ENCODE peak calls at places on chromosomes 2 and 18, in eight cellular contexts. A is K562, P is WERI-Rb-1, L is colonic mucosa, K is uterus, Z is RWPE2, T is body of pancreas, Y is HepG2. X is an unnamed sample. For H3K9me3 and H3K27me3, the result is how much of the 10 kb centered on the place peaks cover.

GRCh38 chr18:58609536-58609993 is 19.3 kb downstream of the ALPK2 start:
- DNase-seq in A (no peak), P (no peak), L (no peak), K (no peak), Z (no peak), T (no peak), Y (peak), X (no peak)

GRCh38 chr18:46158498-46158897 is 54.3 kb downstream of the HAUS1 start:
- DNase-seq in A (no peak), P (no peak), L (no peak), K (no peak), Z (no peak), T (no peak), Y (no peak), X (no peak)

GRCh38 chr2:54122171-54122935 is 6.9 kb downstream of the ACYP2 start:
- DNase-seq in A (no peak), P (no peak), L (no peak), K (no peak), Z (no peak), T (no peak), Y (peak), X (no peak)

GRCh38 chr2:37472959-37473358 is 128.5 kb downstream of the QPCT start:
- DNase-seq in A (no peak), P (no peak), L (no peak), K (no peak), Z (no peak), T (no peak), Y (no peak), X (no peak)

GRCh38 chr2:212145111-212145510 is 393.5 kb downstream of the ERBB4 start:
- DNase-seq in A (no peak), P (no peak), L (no peak), K (no peak), Z (no peak), T (no peak), Y (no peak), X (no peak)

GRCh38 chr2:215028231-215028630 is 110.2 kb downstream of the ABCA12 start:
- DNase-seq in A (no peak), P (no peak), L (no peak), K (no peak), Z (no peak), T (no peak), Y (no peak), X (no peak)

GRCh38 chr2:240739797-240740196 is 48.1 kb downstream of the AQP12A start:
- DNase-seq in A (no peak), P (no peak), L (no peak), K (no peak), Z (no peak), T (no peak), Y (no peak), X (peak)

GRCh38 chr2:227207573-227207972 is 43.1 kb downstream of the COL4A3 start:
- DNase-seq in A (no peak), P (no peak), L (no peak), K (no peak), Z (no peak), T (no peak), Y (no peak), X (no peak)

GRCh38 chr2:88218971-88219370 is 48.8 kb downstream of the THNSL2 start:
- DNase-seq in A (no peak), P (no peak), L (no peak), K (no peak), Z (no peak), T (no peak), Y (no peak), X (no peak)

GRCh38 chr2:85243101-85244072 is 84.4 kb downstream of the TGOLN2 start:
- DNase-seq in A (peak), P (peak), L (no peak), K (no peak), Z (no peak), T (peak), Y (peak), X (no peak)

GRCh38 chr2:79638410-79638809 is 125.6 kb downstream of the CTNNA2 start:
- DNase-seq in A (no peak), P (no peak), L (no peak), K (no peak), Z (no peak), T (no peak), Y (no peak), X (no peak)

GRCh38 chr2:41720702-41721344 is 327.0 kb upstream of the PKDCC start:
- DNase-seq in A (no peak), P (no peak), L (no peak), K (no peak), Z (no peak), T (no peak), Y (no peak), X (no peak)
- H3K27ac ChIP-seq in A (no peak), P (no peak), L (no peak), K (peak), Z (no peak), T (no peak), Y (no peak), X (no peak)

GRCh38 chr18:73579698-73580097 is 567.9 kb downstream of the FBXO15 start:
- DNase-seq in A (no peak), P (no peak), L (no peak), K (no peak), Z (no peak), T (no peak), Y (no peak), X (no peak)

GRCh38 chr18:73577365-73577764 is 570.3 kb downstream of the FBXO15 start:
- DNase-seq in A (no peak), P (no peak), L (no peak), K (no peak), Z (no peak), T (no peak), Y (no peak), X (no peak)
- H3K9me3 ChIP-seq in A (under half), P (under half), L (under half), K (under half), Z (under half), T (under half), Y (under half), X (under half)

GRCh38 chr2:144854596-144854995 is 334.7 kb upstream of the ZEB2 start:
- DNase-seq in A (no peak), P (no peak), L (no peak), K (no peak), Z (no peak), T (no peak), Y (no peak), X (no peak)

GRCh38 chr2:144860421-144860820 is 340.5 kb upstream of the ZEB2 start:
- DNase-seq in A (no peak), P (no peak), L (no peak), K (no peak), Z (no peak), T (no peak), Y (no peak), X (no peak)
- H3K27me3 ChIP-seq in A (under half), P (under half), L (under half), K (under half), Z (under half), T (under half), Y (under half), X (under half)

DNA sequence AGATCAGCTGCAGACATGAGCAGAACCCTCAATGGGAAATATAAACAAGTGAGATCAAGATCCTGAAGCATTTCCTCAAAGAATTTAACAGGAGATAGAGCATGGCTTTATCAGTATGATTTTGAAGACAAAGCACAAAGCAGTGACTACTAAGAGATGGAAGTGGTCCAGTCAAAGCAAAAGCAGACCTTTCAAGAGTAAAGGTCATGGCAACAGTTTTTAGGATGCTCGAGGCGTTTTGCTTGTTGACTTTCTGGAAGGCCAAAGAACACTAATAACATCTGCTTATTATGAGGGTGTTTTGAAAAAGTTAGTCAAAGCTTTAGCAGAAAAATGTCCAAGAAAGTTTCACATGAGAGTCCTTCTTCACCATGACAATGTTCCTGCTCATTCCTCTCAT is 128.5 kb downstream of the KCNE4 start:
- DNase-seq in A (no peak), P (no peak), L (no peak), K (no peak), Z (no peak), T (no peak), Y (no peak), X (no peak)
- H3K27ac ChIP-seq in A (no peak), P (no peak), L (no peak), K (no peak), Z (no peak), T (no peak), Y (no peak), X (no peak)

GRCh38 chr2:219736196-219736595 is 108.8 kb downstream of the SLC4A3 start:
- DNase-seq in A (peak), P (peak), L (peak), K (no peak), Z (no peak), T (no peak), Y (peak), X (no peak)

GRCh38 chr2:219743548-219743947 is 116.1 kb downstream of the SLC4A3 start:
- DNase-seq in A (no peak), P (no peak), L (no peak), K (no peak), Z (no peak), T (no peak), Y (no peak), X (no peak)

GRCh38 chr2:219739061-219739460 is 111.6 kb downstream of the SLC4A3 start:
- DNase-seq in A (no peak), P (no peak), L (no peak), K (no peak), Z (no peak), T (no peak), Y (no peak), X (no peak)

GRCh38 chr2:219737270-219737691 is 109.9 kb downstream of the SLC4A3 start:
- DNase-seq in A (no peak), P (peak), L (no peak), K (no peak), Z (no peak), T (no peak), Y (no peak), X (no peak)

GRCh38 chr2:219739866-219740440 is 112.5 kb downstream of the SLC4A3 start:
- DNase-seq in A (no peak), P (no peak), L (no peak), K (no peak), Z (no peak), T (no peak), Y (no peak), X (no peak)
- H3K9me3 ChIP-seq in A (under half), P (under half), L (under half), K (under half), Z (under half), T (under half), Y (under half), X (under half)

DNA sequence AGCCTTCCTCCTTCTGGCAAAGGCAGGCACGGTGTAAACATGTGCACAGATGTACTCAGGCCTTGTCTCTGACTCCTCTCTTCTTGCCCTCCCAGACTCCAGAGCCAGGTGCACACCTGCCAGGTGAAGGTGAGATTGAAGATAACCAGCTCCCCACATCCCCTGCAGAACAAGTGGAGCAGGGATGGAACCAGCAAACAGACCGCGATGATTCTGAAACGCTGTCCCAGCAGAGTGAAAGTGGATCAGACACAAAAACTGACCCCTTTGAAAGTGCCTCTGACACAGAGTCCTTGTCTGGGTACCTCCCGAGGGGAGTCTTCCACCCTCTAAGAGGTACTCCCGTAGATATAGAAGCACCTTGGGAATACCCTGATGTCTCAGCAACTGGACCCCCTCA is 77.2 kb downstream of the ARHGEF4 start:
- DNase-seq in A (no peak), P (no peak), L (no peak), K (no peak), Z (no peak), T (no peak), Y (no peak), X (no peak)
- H3K27me3 ChIP-seq in A (half or more), P (under half), L (under half), K (under half), Z (under half), T (under half), Y (under half), X (under half)

GRCh38 chr2:217794133-217794986 is 208.4 kb downstream of the TNS1 start:
- DNase-seq in A (peak), P (no peak), L (peak), K (peak), Z (no peak), T (no peak), Y (peak), X (no peak)
- H3K27ac ChIP-seq in A (no peak), P (no peak), L (no peak), K (no peak), Z (no peak), T (no peak), Y (no peak), X (no peak)

GRCh38 chr2:89820248-89820647 is 1128.8 kb downstream of the RPIA start:
- DNase-seq in A (no peak), P (no peak), L (no peak), K (no peak), Z (no peak), T (no peak), Y (no peak), X (no peak)
- H3K9me3 ChIP-seq in A (under half), P (under half), L (under half), K (under half), Z (under half), T (under half), Y (under half), X (half or more)